ENCODE peak calls at places on chromosome 7, in ten cellular contexts. G, Y, V, C, H, T, L, A, K and E are unnamed samples.

GRCh38 chr7:122864016-122864415 is 22.2 kb downstream of the CADPS2 start:
- DNase-seq in G (no peak), Y (no peak), V (no peak), C (peak; percentile 32), H (no peak), T (no peak), L (no peak), A (no peak), K (no peak), E (no peak)

GRCh38 chr7:130154501-130155317 is 50.5 kb downstream of the TMEM209 start:
- DNase-seq in G (no peak), Y (no peak), V (no peak), C (no peak), H (peak; percentile 19), T (no peak), L (no peak), A (no peak), K (no peak), E (no peak)

GRCh38 chr7:142587578-142588191 is 161.6 kb upstream of the PRSS1 start:
- DNase-seq in G (no peak), Y (peak; percentile 82), V (no peak), C (peak; percentile 76), H (peak; percentile 82), T (no peak), L (peak; percentile 67), A (no peak), K (peak; percentile 59), E (peak; percentile 87)

GRCh38 chr7:1562611-1563051 is 6.6 kb upstream of the TMEM184A start:
- DNase-seq in G (no peak), Y (no peak), V (no peak), C (no peak), H (no peak), T (no peak), L (no peak), A (no peak), K (no peak), E (peak; percentile 80)

GRCh38 chr7:120794100-120794729 is 63.7 kb downstream of the TSPAN12 start:
- DNase-seq in G (no peak), Y (no peak), V (no peak), C (peak; percentile 12), H (no peak), T (no peak), L (no peak), A (no peak), K (no peak), E (peak; percentile 8)

GRCh38 chr7:117025891-117026290 is 72.6 kb downstream of the ST7 start:
- DNase-seq in G (no peak), Y (no peak), V (no peak), C (no peak), H (no peak), T (no peak), L (no peak), A (no peak), K (no peak), E (no peak)

GRCh38 chr7:140062118-140062527 is 628 bp downstream of the PARP12 start:
- DNase-seq in G (no peak), Y (no peak), V (no peak), C (no peak), H (peak; percentile 17), T (no peak), L (peak; percentile 12), A (no peak), K (no peak), E (peak; percentile 18)

GRCh38 chr7:132269718-132270117 is 306.6 kb downstream of the PLXNA4 start:
- DNase-seq in G (no peak), Y (no peak), V (no peak), C (no peak), H (no peak), T (no peak), L (no peak), A (no peak), K (no peak), E (no peak)

GRCh38 chr7:155466814-155467675 is 9.1 kb downstream of the EN2 start:
- DNase-seq in G (no peak), Y (no peak), V (no peak), C (no peak), H (no peak), T (no peak), L (peak; percentile 26), A (no peak), K (peak; percentile 70), E (no peak)

GRCh38 chr7:131188367-131189339 is 139.0 kb upstream of the MKLN1 start:
- DNase-seq in G (peak; percentile 36), Y (peak; percentile 93), V (peak; percentile 62), C (peak; percentile 99), H (peak; percentile 96), T (peak; percentile 99), L (peak; percentile 97), A (no peak), K (no peak), E (peak; percentile 97)

GRCh38 chr7:121329460-121330052 is 756 bp downstream of the WNT16 start:
- DNase-seq in G (no peak), Y (no peak), V (no peak), C (no peak), H (no peak), T (no peak), L (peak; percentile 32), A (no peak), K (peak; percentile 48), E (no peak)

GRCh38 chr7:153943428-153944370 is 108.5 kb upstream of the DPP6 start:
- DNase-seq in G (no peak), Y (no peak), V (no peak), C (no peak), H (no peak), T (no peak), L (no peak), A (no peak), K (no peak), E (no peak)

GRCh38 chr7:69246758-69247157 is 351.5 kb upstream of the AUTS2 start:
- DNase-seq in G (peak; percentile 3), Y (no peak), V (no peak), C (no peak), H (no peak), T (no peak), L (no peak), A (no peak), K (no peak), E (no peak)

GRCh38 chr7:148935451-148935850 is 51.4 kb upstream of the EZH2 start:
- DNase-seq in G (no peak), Y (no peak), V (no peak), C (no peak), H (no peak), T (no peak), L (no peak), A (no peak), K (no peak), E (no peak)

GRCh38 chr7:44323381-44324203 is 1.8 kb downstream of the CAMK2B start:
- DNase-seq in G (no peak), Y (no peak), V (no peak), C (no peak), H (no peak), T (no peak), L (no peak), A (peak; percentile 58), K (no peak), E (no peak)

DNA sequence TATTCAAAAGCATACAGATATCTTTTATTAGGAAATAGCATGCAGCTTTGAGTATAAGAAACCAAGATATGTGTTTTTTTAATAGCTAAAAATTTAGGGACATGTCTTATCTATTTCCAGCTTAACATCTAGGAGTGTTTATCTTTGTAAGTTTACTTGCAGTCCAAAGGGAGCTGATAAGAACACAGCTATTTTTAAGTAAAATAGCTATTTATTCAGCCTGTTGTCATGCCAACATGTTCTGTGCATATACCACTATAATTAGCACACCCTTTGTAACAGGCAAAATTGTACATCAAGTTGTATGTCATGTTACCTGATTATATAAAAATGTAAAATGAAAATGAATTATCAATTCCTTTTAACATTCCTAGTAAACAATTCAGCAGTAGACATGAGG is 29.6 kb downstream of the FAM133B start:
- DNase-seq in G (no peak), Y (no peak), V (no peak), C (no peak), H (no peak), T (no peak), L (no peak), A (no peak), K (no peak), E (peak; percentile 48)
- TF ChIP-seq CTCF in G (no peak), Y (no peak), V (no peak), C (no peak), H (no peak), T (no peak), L (no peak), A (no peak), K (no peak), E (no peak)

GRCh38 chr7:157432957-157433576 is 96.3 kb downstream of the DNAJB6 start:
- DNase-seq in G (no peak), Y (no peak), V (peak; percentile 83), C (peak; percentile 29), H (peak; percentile 66), T (no peak), L (peak; percentile 35), A (no peak), K (peak; percentile 47), E (peak; percentile 43)

GRCh38 chr7:157431173-157431950 is 94.6 kb downstream of the DNAJB6 start:
- DNase-seq in G (no peak), Y (no peak), V (no peak), C (no peak), H (no peak), T (no peak), L (no peak), A (no peak), K (no peak), E (no peak)

GRCh38 chr7:157432541-157432956 is 95.7 kb downstream of the DNAJB6 start:
- DNase-seq in G (no peak), Y (peak; percentile 46), V (no peak), C (peak; percentile 39), H (peak; percentile 62), T (peak; percentile 66), L (peak; percentile 44), A (no peak), K (no peak), E (peak; percentile 81)

GRCh38 chr7:157430721-157431120 is 93.9 kb downstream of the DNAJB6 start:
- DNase-seq in G (no peak), Y (no peak), V (no peak), C (no peak), H (no peak), T (no peak), L (no peak), A (no peak), K (no peak), E (no peak)

GRCh38 chr7:157431951-157432540 is 95.2 kb downstream of the DNAJB6 start:
- DNase-seq in G (no peak), Y (no peak), V (no peak), C (no peak), H (no peak), T (no peak), L (no peak), A (no peak), K (no peak), E (no peak)
- H3K4me3 ChIP-seq in G (no peak overlapping the region), Y (no peak overlapping the region), V (peak overlapping the region; percentile 25), C (no peak overlapping the region), H (no peak overlapping the region), T (no peak overlapping the region), L (no peak overlapping the region), A (no peak overlapping the region), K (no peak overlapping the region), E (peak overlapping the region; percentile 49)

GRCh38 chr7:73578342-73579124 is at the start of gene TBL2:
- DNase-seq in G (peak; percentile 97), Y (peak; percentile 96), V (peak; percentile 99), C (peak; percentile 98), H (peak; percentile 99), T (peak; percentile 87), L (peak; percentile 99), A (peak; percentile 98), K (peak; percentile 100), E (peak; percentile 99)
- TF ChIP-seq CTCF in G (no peak), Y (no peak), V (no peak), C (peak; percentile 38), H (no peak), T (no peak), L (peak; percentile 28), A (no peak), K (peak; percentile 13), E (peak; percentile 26)

GRCh38 chr7:7242899-7243298 is 60.6 kb downstream of the C1GALT1 start:
- DNase-seq in G (no peak), Y (no peak), V (no peak), C (no peak), H (no peak), T (no peak), L (no peak), A (no peak), K (no peak), E (no peak)
- H3K4me3 ChIP-seq in G (no peak overlapping the region), Y (no peak overlapping the region), V (no peak overlapping the region), C (no peak overlapping the region), H (no peak overlapping the region), T (no peak overlapping the region), L (no peak overlapping the region), A (no peak overlapping the region), K (no peak overlapping the region), E (no peak overlapping the region)